ENCODE peak calls at places on chromosomes 13 and 19, in eight cellular contexts. M is mucosa of descending colon, L is AG09309, P is pancreas, F is H9, I is MCF 10A, O is uterus, J is WTC11. S is an unnamed sample.

GRCh38 chr13:38819053-38819452 is 132.2 kb downstream of the FREM2 start:
- DNase-seq in L (no peak), J (no peak), I (peak), P (no peak), F (no peak), O (peak), M (no peak), S (no peak)

GRCh38 chr19:10193666-10194499 is 870 bp downstream of the DNMT1 start:
- DNase-seq in I (peak), L (no peak), O (no peak), J (peak), F (peak), M (peak), P (peak), S (peak)

GRCh38 chr19:8064866-8065486 is 12.4 kb downstream of the CCL25 start:
- DNase-seq in I (no peak), M (no peak), L (no peak), P (no peak), J (no peak), F (no peak), O (no peak), S (no peak)

GRCh38 chr13:112592647-112593046 is 4.7 kb upstream of the TUBGCP3 start:
- DNase-seq in P (no peak), M (no peak), J (no peak), L (no peak), I (no peak), F (no peak), O (no peak), S (no peak)

GRCh38 chr19:14113762-14114414 is 3.7 kb downstream of the PRKACA start:
- DNase-seq in F (no peak), I (no peak), J (peak), L (no peak), P (peak), M (peak), O (no peak), S (no peak)

GRCh38 chr19:33740811-33741396 is 55.8 kb upstream of the KCTD15 start:
- DNase-seq in I (peak), F (peak), P (peak), M (no peak), L (peak), O (no peak), J (peak), S (peak)

GRCh38 chr19:2755811-2756210 is 16.0 kb upstream of the SLC39A3 start:
- DNase-seq in I (no peak), F (no peak), M (no peak), J (no peak), L (no peak), P (no peak), O (no peak), S (no peak)

GRCh38 chr19:6103217-6103644 is 7.1 kb downstream of the RFX2 start:
- DNase-seq in P (peak), L (peak), F (no peak), I (peak), M (no peak), J (no peak), O (peak), S (no peak)

GRCh38 chr19:6654347-6655310 is 15.3 kb downstream of the TNFSF14 start:
- DNase-seq in I (no peak), M (peak), P (no peak), L (no peak), F (no peak), J (no peak), O (no peak), S (no peak)

GRCh38 chr13:113452942-113453901 is at the start of gene ADPRHL1:
- DNase-seq in I (no peak), M (no peak), P (no peak), F (no peak), J (no peak), O (peak), L (no peak), S (no peak)

GRCh38 chr19:21084343-21084742 is 2.3 kb downstream of the ZNF714 start:
- DNase-seq in L (peak), P (no peak), F (no peak), O (no peak), J (no peak), I (peak), M (no peak), S (no peak)

GRCh38 chr13:18943721-18944391 is 237.8 kb downstream of the TUBA3C start:
- DNase-seq in P (peak), J (no peak), M (no peak), O (no peak), F (no peak), I (no peak), L (no peak), S (no peak)

GRCh38 chr13:31093145-31093885 is 68.4 kb downstream of the HSPH1 start:
- DNase-seq in F (no peak), I (peak), L (no peak), J (no peak), M (no peak), O (no peak), P (no peak), S (no peak)

GRCh38 chr13:98173431-98173921 is 3.6 kb downstream of the RNF113B start:
- DNase-seq in J (no peak), L (peak), M (no peak), O (peak), F (no peak), P (peak), I (peak), S (no peak)

GRCh38 chr19:55585658-55586339 is 5.2 kb upstream of the ZNF579 start:
- DNase-seq in J (peak), F (peak), I (no peak), L (no peak), M (peak), P (peak), O (peak), S (peak)

GRCh38 chr19:3094638-3095374 is 644 bp downstream of the GNA11 start:
- DNase-seq in O (no peak), P (peak), M (no peak), J (no peak), I (peak), F (no peak), L (no peak), S (peak)

GRCh38 chr13:20221772-20222171 is 10.3 kb downstream of the GJB6 start:
- DNase-seq in M (no peak), J (no peak), I (peak), L (peak), P (no peak), O (no peak), F (no peak), S (no peak)

GRCh38 chr13:113582841-113583631 is 1.5 kb upstream of the TFDP1 start:
- DNase-seq in O (no peak), I (no peak), L (no peak), F (peak), P (peak), J (no peak), M (no peak), S (no peak)

GRCh38 chr13:50589139-50589538 is 254.4 kb downstream of the DLEU7 start:
- DNase-seq in I (peak), L (peak), O (no peak), J (no peak), F (no peak), M (no peak), P (no peak), S (no peak)

GRCh38 chr13:91398413-91399188 is at the start of gene GPC5:
- DNase-seq in O (peak), L (no peak), P (peak), J (peak), I (peak), F (peak), M (peak), S (peak)

GRCh38 chr13:110309159-110309476 is 2.0 kb downstream of the COL4A2 start:
- DNase-seq in P (no peak), O (no peak), F (no peak), L (no peak), J (no peak), M (no peak), I (no peak), S (no peak)

GRCh38 chr13:110307697-110308376 is 753 bp downstream of the COL4A2 start:
- DNase-seq in M (peak), I (peak), F (peak), J (peak), O (no peak), P (no peak), L (no peak), S (no peak)

GRCh38 chr13:110306960-110307696 is at the start of the genes COL4A1 and COL4A2:
- DNase-seq in L (no peak), I (peak), J (peak), O (peak), F (peak), P (peak), M (peak), S (peak)

GRCh38 chr13:110309661-110310524 is 2.8 kb downstream of the COL4A2 start:
- DNase-seq in J (no peak), P (no peak), M (no peak), L (no peak), I (no peak), F (peak), O (no peak), S (no peak)

GRCh38 chr13:110308377-110309158 is 1.5 kb downstream of the COL4A2 start:
- DNase-seq in P (no peak), I (peak), M (peak), J (peak), L (no peak), O (peak), F (peak), S (peak)
- TF ChIP-seq CTCF in P (no peak), I (no peak), M (no peak), J (no peak), L (no peak), O (no peak), F (no peak), S (no peak)

GRCh38 chr19:56838930-56839664 is 1.4 kb downstream of the PEG3 start:
- DNase-seq in O (peak), I (no peak), P (peak), F (no peak), M (peak), J (no peak), L (no peak), S (no peak)
- TF ChIP-seq CTCF in O (no peak), I (no peak), P (no peak), F (no peak), M (no peak), J (no peak), L (no peak), S (no peak)

GRCh38 chr13:48748681-48749080 is 95.0 kb downstream of the CYSLTR2 start:
- DNase-seq in O (no peak), M (no peak), F (no peak), P (no peak), I (no peak), L (no peak), J (no peak), S (no peak)

GRCh38 chr13:48749699-48750473 is 96.2 kb downstream of the CYSLTR2 start:
- DNase-seq in P (peak), I (peak), J (peak), O (peak), F (peak), M (peak), L (peak), S (peak)

GRCh38 chr13:48749144-48749543 is 95.4 kb downstream of the CYSLTR2 start:
- DNase-seq in O (peak), P (no peak), I (peak), L (no peak), J (no peak), F (no peak), M (no peak), S (no peak)

GRCh38 chr13:48746816-48747215 is 93.1 kb downstream of the CYSLTR2 start:
- DNase-seq in M (no peak), O (no peak), F (no peak), J (no peak), L (no peak), I (no peak), P (no peak), S (no peak)

DNA sequence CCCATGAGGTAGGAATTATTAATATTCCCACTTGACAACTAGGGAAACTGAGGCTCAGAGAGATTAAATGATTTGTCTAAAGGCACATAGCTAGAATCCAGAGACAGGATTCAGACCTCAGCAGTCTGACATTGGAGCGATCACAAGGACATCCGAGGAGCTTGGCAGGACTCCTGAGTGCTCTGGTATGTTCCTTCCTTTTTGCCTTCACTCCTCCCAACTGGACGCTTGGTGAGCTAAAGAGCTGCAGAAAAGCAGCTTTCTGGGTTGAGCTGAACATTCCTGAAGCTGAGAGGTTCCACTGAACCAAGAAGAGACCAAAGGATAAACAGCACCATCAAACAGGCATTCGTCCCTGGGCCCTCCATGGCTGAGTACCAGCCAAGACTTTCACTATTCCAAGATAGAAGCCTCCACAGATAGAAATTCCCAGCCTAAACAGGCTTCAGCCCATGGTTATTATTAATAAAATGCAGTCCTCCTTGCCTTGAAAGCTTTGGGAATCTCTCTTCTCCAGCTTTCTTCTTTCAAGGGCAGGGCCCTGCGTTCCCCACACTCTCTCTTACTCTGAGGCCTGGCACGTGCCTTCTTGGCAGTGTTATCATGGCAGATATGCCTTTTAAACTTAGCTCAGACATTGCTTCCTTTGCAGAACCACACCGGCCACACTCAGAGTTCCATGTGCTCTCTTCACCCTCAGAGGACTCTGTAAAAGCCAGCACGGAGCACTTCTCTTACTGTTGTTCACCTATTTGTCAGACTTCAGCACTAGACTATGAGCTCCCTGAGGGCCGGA is 97.1 kb downstream of the CYSLTR2 start:
- DNase-seq in F (no peak), M (no peak), I (no peak), O (peak), J (no peak), P (no peak), L (no peak), S (no peak)
- TF ChIP-seq CTCF in F (no peak), M (no peak), I (no peak), O (peak), J (no peak), P (no peak), L (peak), S (no peak)

DNA sequence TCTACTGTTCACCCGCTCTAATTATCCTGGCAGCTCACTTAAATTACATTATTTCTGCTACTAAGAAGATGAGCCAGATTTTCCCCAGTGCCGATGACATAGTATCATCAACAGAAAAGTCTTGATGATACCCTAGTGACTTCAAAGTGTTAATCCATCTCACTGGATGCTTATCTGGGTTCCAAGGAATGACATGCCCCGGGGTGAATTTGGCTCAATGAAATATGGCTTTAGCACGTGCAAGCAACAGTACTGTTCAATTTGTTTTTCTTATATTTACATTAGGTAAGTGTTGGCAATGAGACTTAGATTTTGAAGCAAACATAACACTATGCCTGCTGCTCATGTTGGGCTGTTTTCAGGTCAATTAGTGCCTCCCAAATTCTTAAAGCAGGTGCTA is 548.2 kb upstream of the SLITRK1 start:
- DNase-seq in O (no peak), L (no peak), J (no peak), F (no peak), P (no peak), I (no peak), M (no peak), S (no peak)
- TF ChIP-seq CTCF in O (no peak), L (no peak), J (no peak), F (no peak), P (no peak), I (no peak), M (no peak), S (no peak)

DNA sequence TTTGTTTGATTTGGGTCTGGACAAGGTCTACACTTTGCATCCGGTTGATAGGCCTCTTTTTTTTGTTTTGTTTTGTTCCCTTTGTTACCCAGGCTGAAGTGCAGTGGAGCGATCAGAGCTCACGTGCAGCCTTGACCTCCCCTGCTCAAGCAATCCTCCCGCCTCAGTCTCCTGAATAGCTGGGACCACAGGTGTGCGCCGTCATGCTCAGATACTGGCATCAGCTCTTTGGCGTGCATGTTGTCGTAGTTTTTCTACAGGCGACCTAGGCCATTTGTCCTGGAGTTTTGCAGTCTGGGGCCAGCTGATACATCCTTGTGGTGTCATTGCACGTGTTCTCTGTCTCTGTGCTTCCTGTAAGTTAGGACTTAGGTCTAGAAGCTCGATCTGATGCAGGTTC is 16.3 kb downstream of the PAK4 start:
- DNase-seq in M (no peak), J (no peak), P (no peak), L (no peak), I (no peak), O (no peak), F (no peak), S (no peak)
- TF ChIP-seq CTCF in M (no peak), J (no peak), P (no peak), L (no peak), I (no peak), O (no peak), F (no peak), S (no peak)

GRCh38 chr19:42244452-42245220 is 2.2 kb upstream of the GSK3A start:
- DNase-seq in O (peak), J (peak), P (peak), F (peak), L (peak), M (peak), I (peak), S (peak)
- TF ChIP-seq CTCF in O (peak), J (no peak), P (peak), F (peak), L (peak), M (peak), I (peak), S (peak)

DNA sequence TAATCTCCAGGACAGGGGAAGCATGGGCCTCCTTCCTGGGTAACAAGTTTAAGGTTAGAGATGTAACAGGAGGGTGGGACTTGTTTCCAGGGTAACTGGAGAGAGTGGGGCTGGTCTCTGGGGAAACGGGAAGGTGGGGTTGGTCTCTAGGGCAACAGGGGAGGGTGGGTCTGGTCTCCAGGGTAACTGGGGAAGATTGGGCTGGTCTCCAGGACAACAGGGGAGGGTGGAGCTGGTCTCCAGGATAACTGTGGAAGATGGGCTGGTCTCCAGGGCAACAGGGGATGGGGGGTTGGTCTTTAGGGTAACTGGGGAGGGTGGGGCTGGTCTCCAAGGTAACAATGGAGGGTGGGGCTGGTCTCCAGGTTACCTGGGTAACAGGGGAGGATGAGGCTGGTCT is 36.5 kb downstream of the SPTBN4 start:
- DNase-seq in O (no peak), L (no peak), F (peak), I (no peak), P (no peak), M (no peak), J (peak), S (no peak)
- TF ChIP-seq CTCF in O (no peak), L (no peak), F (no peak), I (no peak), P (no peak), M (no peak), J (no peak), S (no peak)

S was measured in endothelial cell.